ENCODE peak calls at places on chromosomes 6 and 20, in four cellular contexts. O is GM06990; I is stimulated activated CD8-positive, alpha-beta memory T cell treated with anti-CD3 and anti-CD28 coated beads, Interleukin-2, amount 100 ng/mL, for 1 hour; D is left lung. L is an unnamed sample.

GRCh38 chr6:29528300-29528931 is 31.1 kb downstream of the UBD start:
- DNase-seq in I (no peak), O (no peak), D (no peak), L (no peak)

GRCh38 chr6:77548662-77549366 is 85.5 kb upstream of the HTR1B start:
- DNase-seq in D (no peak), O (no peak), I (no peak), L (no peak)

GRCh38 chr20:50586531-50587232 is 76.5 kb downstream of the PTPN1 start:
- DNase-seq in I (no peak), O (no peak), D (no peak), L (no peak)

GRCh38 chr20:48892049-48892470 is 29.5 kb upstream of the ARFGEF2 start:
- DNase-seq in I (no peak), D (no peak), O (no peak), L (no peak)

GRCh38 chr6:81988446-81988845 is 236.0 kb upstream of the TENT5A start:
- DNase-seq in O (no peak), I (no peak), D (no peak), L (no peak)

GRCh38 chr20:44010162-44010704 is 95.6 kb downstream of the TOX2 start:
- DNase-seq in O (no peak), I (no peak), D (no peak), L (no peak)

GRCh38 chr6:142728367-142728766 is 216.6 kb downstream of the HIVEP2 start:
- DNase-seq in I (no peak), O (no peak), D (no peak), L (no peak)

GRCh38 chr20:46752639-46753235 is 43.3 kb downstream of the SLC2A10 start:
- DNase-seq in D (peak), I (no peak), O (no peak), L (peak)

L was measured in Peyer's patch.